ENCODE peak calls at places on chromosomes 12 and 14, in six cellular contexts. N is naive thymus-derived CD8-positive, alpha-beta T cell; Z is heart left ventricle; P is left lobe of liver; R is K562; A is upper lobe of right lung. G is an unnamed sample.

GRCh38 chr14:34231626-34232025 is 230.4 kb downstream of the SPTSSA start:
- ATAC-seq in A (no peak), Z (no peak), P (no peak), N (no peak), R (no peak), G (no peak)

GRCh38 chr12:76863005-76863670 is 15.7 kb downstream of the CSRP2 start:
- ATAC-seq in R (no peak), Z (no peak), A (no peak), N (no peak), P (peak), G (no peak)

GRCh38 chr14:105070760-105071137 is 5.5 kb upstream of the GPR132 start:
- ATAC-seq in N (no peak), R (no peak), P (no peak), Z (no peak), A (no peak), G (no peak)

GRCh38 chr14:50520947-50521815 is 11.2 kb downstream of the MAP4K5 start:
- ATAC-seq in P (no peak), N (no peak), R (no peak), A (peak), Z (peak), G (peak)

GRCh38 chr12:101962486-101962885 is 85.1 kb downstream of the DRAM1 start:
- ATAC-seq in A (peak), N (no peak), Z (peak), P (no peak), R (no peak), G (no peak)

GRCh38 chr14:99538275-99538674 is 57.1 kb downstream of the CCNK start:
- ATAC-seq in Z (peak), P (no peak), R (peak), N (no peak), A (peak), G (no peak)

GRCh38 chr14:34781242-34781641 is 66.8 kb upstream of the CFL2 start:
- ATAC-seq in N (no peak), P (peak), R (no peak), A (peak), Z (peak), G (peak)

GRCh38 chr14:59004012-59004411 is 184.5 kb upstream of the DAAM1 start:
- ATAC-seq in A (no peak), P (no peak), R (no peak), Z (no peak), N (no peak), G (no peak)

GRCh38 chr12:106088246-106089200 is 50.2 kb downstream of the NUAK1 start:
- ATAC-seq in R (no peak), A (no peak), Z (no peak), N (no peak), P (peak), G (peak)

GRCh38 chr12:89960607-89961394 is 252.2 kb upstream of the ATP2B1 start:
- ATAC-seq in R (no peak), A (no peak), Z (no peak), P (no peak), N (no peak), G (peak)

GRCh38 chr12:48302161-48302896 is 48.4 kb downstream of the ZNF641 start:
- ATAC-seq in N (no peak), P (no peak), Z (no peak), R (no peak), A (peak), G (no peak)

GRCh38 chr12:2192231-2192630 is 139.4 kb downstream of the CACNA1C start:
- ATAC-seq in Z (no peak), P (no peak), N (no peak), R (no peak), A (no peak), G (no peak)

GRCh38 chr14:27228053-27228452 is 630.2 kb upstream of the NOVA1 start:
- ATAC-seq in A (no peak), P (no peak), N (no peak), Z (no peak), R (no peak), G (no peak)

GRCh38 chr12:11823043-11823442 is 173.6 kb downstream of the ETV6 start:
- ATAC-seq in Z (no peak), N (no peak), R (no peak), P (no peak), A (no peak), G (no peak)

GRCh38 chr14:89748004-89748403 is 206.5 kb downstream of the EFCAB11 start:
- ATAC-seq in N (no peak), P (no peak), R (no peak), A (no peak), Z (no peak), G (peak)

GRCh38 chr12:48882325-48882687 is 16.6 kb upstream of the RND1 start:
- ATAC-seq in N (no peak), Z (peak), R (no peak), A (peak), P (no peak), G (peak)

GRCh38 chr14:21414137-21414631 is 30.4 kb upstream of the SUPT16H start:
- ATAC-seq in A (no peak), Z (no peak), P (no peak), R (no peak), N (no peak), G (no peak)

GRCh38 chr12:104634852-104635251 is 178.1 kb downstream of the CHST11 start:
- ATAC-seq in A (no peak), N (no peak), Z (no peak), R (no peak), P (no peak), G (no peak)

GRCh38 chr12:16587110-16587453 is 18.9 kb downstream of the LMO3 start:
- ATAC-seq in Z (no peak), R (no peak), A (no peak), P (no peak), N (no peak), G (no peak)

GRCh38 chr12:26195641-26196423 is 459 bp downstream of the SSPN start:
- ATAC-seq in N (peak), R (no peak), Z (peak), A (peak), P (peak), G (peak)

GRCh38 chr12:122835693-122836026 is 403 bp downstream of the HIP1R start:
- ATAC-seq in P (peak), N (peak), R (peak), Z (peak), A (peak), G (peak)

GRCh38 chr12:89451876-89452275 is 72.7 kb downstream of the GALNT4 start:
- ATAC-seq in Z (peak), N (no peak), R (peak), A (peak), P (peak), G (no peak)

GRCh38 chr14:61483477-61483876 is 162.1 kb downstream of the PRKCH start:
- ATAC-seq in N (no peak), A (no peak), P (no peak), Z (no peak), R (no peak), G (no peak)

GRCh38 chr14:63647696-63648410 is 6.2 kb upstream of the WDR89 start:
- ATAC-seq in P (no peak), Z (no peak), A (peak), N (no peak), R (no peak), G (no peak)

GRCh38 chr12:613996-614726 is 49.1 kb downstream of the NINJ2 start:
- ATAC-seq in N (peak), Z (no peak), P (no peak), R (peak), A (peak), G (peak)

GRCh38 chr14:29759521-29760340 is 167.9 kb downstream of the PRKD1 start:
- ATAC-seq in Z (no peak), A (no peak), P (no peak), N (no peak), R (no peak), G (no peak)

GRCh38 chr12:19846561-19846960 is 407.3 kb downstream of the AEBP2 start:
- ATAC-seq in P (no peak), A (no peak), R (no peak), Z (no peak), N (no peak), G (no peak)

GRCh38 chr12:8145754-8146415 is 10.9 kb upstream of the ZNF705A start:
- ATAC-seq in Z (peak), N (no peak), A (peak), R (no peak), P (no peak), G (peak)

GRCh38 chr14:99579903-99580570 is 24.0 kb downstream of the CCDC85C start:
- ATAC-seq in R (peak), A (peak), N (no peak), P (no peak), Z (peak), G (peak)

GRCh38 chr12:107859367-107859766 is 84.9 kb downstream of the ASCL4 start:
- ATAC-seq in P (no peak), N (no peak), A (no peak), R (no peak), Z (no peak), G (no peak)

GRCh38 chr12:12859690-12860089 is 31.7 kb upstream of the GPRC5A start:
- ATAC-seq in P (no peak), R (no peak), Z (no peak), A (no peak), N (no peak), G (peak)

GRCh38 chr12:129659927-129660326 is 243.9 kb downstream of the TMEM132D start:
- ATAC-seq in R (peak), A (no peak), N (no peak), Z (no peak), P (no peak), G (peak)

GRCh38 chr12:132569856-132570480 is 40.4 kb downstream of the LRCOL1 start:
- ATAC-seq in N (no peak), R (no peak), A (no peak), P (no peak), Z (no peak), G (no peak)

GRCh38 chr12:30691122-30691879 is 4.4 kb downstream of the IPO8 start:
- ATAC-seq in Z (peak), N (no peak), R (peak), A (no peak), P (no peak), G (peak)

GRCh38 chr12:131264625-131265024 is 310.9 kb downstream of the ADGRD1 start:
- ATAC-seq in P (no peak), R (no peak), A (peak), N (no peak), Z (no peak), G (no peak)

GRCh38 chr12:4434721-4435425 is 10.7 kb downstream of the FGF6 start:
- ATAC-seq in A (peak), R (no peak), N (no peak), Z (no peak), P (peak), G (no peak)

GRCh38 chr14:55752580-55753365 is 172.8 kb downstream of the KTN1 start:
- ATAC-seq in N (no peak), R (no peak), Z (no peak), P (no peak), A (peak), G (peak)

GRCh38 chr12:132771126-132771838 is 9.7 kb upstream of the ANKLE2 start:
- ATAC-seq in A (no peak), N (peak), R (no peak), Z (no peak), P (no peak), G (peak)